ENCODE peak calls at places on chromosomes 4 and X, in seven cellular contexts. One of them, this sample, is unnamed.
A peak's percentile ranks its signal among the peaks of the same experiment; 100 is the strongest.

GRCh38 chr4:39526810-39527295 is 386 bp downstream of the UGDH start:
- DNase-seq in colonic mucosa: no peak
- DNase-seq in mesenchymal stem cell: no peak
- DNase-seq in hepatocyte: no peak
- DNase-seq in lower lobe of right lung: no peak
- DNase-seq in mesendoderm: no peak
- DNase-seq in A549: no peak
- DNase-seq in this sample: no peak

GRCh38 chrX:79933938-79934337 is 80.6 kb upstream of the TBX22 start:
- DNase-seq in colonic mucosa: no peak
- DNase-seq in mesenchymal stem cell: no peak
- DNase-seq in hepatocyte: no peak
- DNase-seq in lower lobe of right lung: no peak
- DNase-seq in mesendoderm: no peak
- DNase-seq in A549: no peak
- DNase-seq in this sample: no peak

GRCh38 chr4:38387348-38387747 is 276.7 kb upstream of the KLF3 start:
- DNase-seq in colonic mucosa: peak; percentile 78
- DNase-seq in mesenchymal stem cell: no peak
- DNase-seq in hepatocyte: peak; percentile 73
- DNase-seq in lower lobe of right lung: peak; percentile 80
- DNase-seq in mesendoderm: no peak
- DNase-seq in A549: no peak
- DNase-seq in this sample: no peak

GRCh38 chr4:47434931-47435330 is 28.6 kb downstream of the COMMD8 start:
- DNase-seq in colonic mucosa: no peak
- DNase-seq in mesenchymal stem cell: no peak
- DNase-seq in hepatocyte: no peak
- DNase-seq in lower lobe of right lung: no peak
- DNase-seq in mesendoderm: no peak
- DNase-seq in A549: no peak
- DNase-seq in this sample: no peak

GRCh38 chr4:13476915-13477314 is 7.2 kb downstream of the RAB28 start:
- DNase-seq in colonic mucosa: no peak
- DNase-seq in mesenchymal stem cell: peak; percentile 93
- DNase-seq in hepatocyte: peak; percentile 7
- DNase-seq in lower lobe of right lung: no peak
- DNase-seq in mesendoderm: no peak
- DNase-seq in A549: no peak
- DNase-seq in this sample: no peak

GRCh38 chr4:6423575-6423974 is 48.8 kb downstream of the PPP2R2C start:
- DNase-seq in colonic mucosa: no peak
- DNase-seq in mesenchymal stem cell: no peak
- DNase-seq in hepatocyte: no peak
- DNase-seq in lower lobe of right lung: no peak
- DNase-seq in mesendoderm: no peak
- DNase-seq in A549: no peak
- DNase-seq in this sample: no peak

GRCh38 chr4:17544205-17544604 is 29.2 kb downstream of the CLRN2 start:
- DNase-seq in colonic mucosa: no peak
- DNase-seq in mesenchymal stem cell: peak; percentile 42
- DNase-seq in hepatocyte: peak; percentile 31
- DNase-seq in lower lobe of right lung: no peak
- DNase-seq in mesendoderm: peak; percentile 89
- DNase-seq in A549: no peak
- DNase-seq in this sample: peak; percentile 75

GRCh38 chr4:99679204-99679603 is 21.6 kb upstream of the C4orf54 start:
- DNase-seq in colonic mucosa: no peak
- DNase-seq in mesenchymal stem cell: no peak
- DNase-seq in hepatocyte: peak; percentile 12
- DNase-seq in lower lobe of right lung: no peak
- DNase-seq in mesendoderm: no peak
- DNase-seq in A549: no peak
- DNase-seq in this sample: no peak

GRCh38 chrX:100928660-100929613 is at the start of gene XKRX:
- DNase-seq in colonic mucosa: peak; percentile 80
- DNase-seq in mesenchymal stem cell: no peak
- DNase-seq in hepatocyte: peak; percentile 66
- DNase-seq in lower lobe of right lung: peak; percentile 75
- DNase-seq in mesendoderm: peak; percentile 77
- DNase-seq in A549: peak; percentile 23
- DNase-seq in this sample: peak; percentile 91

GRCh38 chrX:97597954-97598353 is 714.2 kb downstream of the RPA4 start:
- DNase-seq in colonic mucosa: no peak
- DNase-seq in mesenchymal stem cell: no peak
- DNase-seq in hepatocyte: no peak
- DNase-seq in lower lobe of right lung: no peak
- DNase-seq in mesendoderm: peak; percentile 78
- DNase-seq in A549: no peak
- DNase-seq in this sample: peak; percentile 73

GRCh38 chr4:85565761-85566480 is 91.0 kb downstream of the ARHGAP24 start:
- DNase-seq in colonic mucosa: no peak
- DNase-seq in mesenchymal stem cell: peak; percentile 43
- DNase-seq in hepatocyte: no peak
- DNase-seq in lower lobe of right lung: no peak
- DNase-seq in mesendoderm: no peak
- DNase-seq in A549: no peak
- DNase-seq in this sample: no peak

GRCh38 chr4:88706574-88706973 is 8.9 kb upstream of the NAP1L5 start:
- DNase-seq in colonic mucosa: no peak
- DNase-seq in mesenchymal stem cell: peak; percentile 51
- DNase-seq in hepatocyte: peak; percentile 58
- DNase-seq in lower lobe of right lung: no peak
- DNase-seq in mesendoderm: peak; percentile 60
- DNase-seq in A549: peak; percentile 58
- DNase-seq in this sample: peak; percentile 62

GRCh38 chr4:39042365-39042764 is 10.2 kb upstream of the TMEM156 start:
- DNase-seq in colonic mucosa: no peak
- DNase-seq in mesenchymal stem cell: peak; percentile 66
- DNase-seq in hepatocyte: no peak
- DNase-seq in lower lobe of right lung: no peak
- DNase-seq in mesendoderm: no peak
- DNase-seq in A549: peak; percentile 10
- DNase-seq in this sample: no peak

GRCh38 chr4:140243345-140243753 is 89.4 kb upstream of the MAML3 start:
- DNase-seq in colonic mucosa: peak; percentile 78
- DNase-seq in mesenchymal stem cell: no peak
- DNase-seq in hepatocyte: peak; percentile 76
- DNase-seq in lower lobe of right lung: peak; percentile 47
- DNase-seq in mesendoderm: no peak
- DNase-seq in A549: no peak
- DNase-seq in this sample: no peak

GRCh38 chr4:27350161-27350560 is 489.5 kb downstream of the STIM2 start:
- DNase-seq in colonic mucosa: no peak
- DNase-seq in mesenchymal stem cell: peak; percentile 5
- DNase-seq in hepatocyte: no peak
- DNase-seq in lower lobe of right lung: no peak
- DNase-seq in mesendoderm: no peak
- DNase-seq in A549: no peak
- DNase-seq in this sample: no peak

GRCh38 chr4:123170843-123171242 is 225.8 kb upstream of the SPRY1 start:
- DNase-seq in colonic mucosa: no peak
- DNase-seq in mesenchymal stem cell: no peak
- DNase-seq in hepatocyte: no peak
- DNase-seq in lower lobe of right lung: no peak
- DNase-seq in mesendoderm: no peak
- DNase-seq in A549: no peak
- DNase-seq in this sample: no peak

DNA sequence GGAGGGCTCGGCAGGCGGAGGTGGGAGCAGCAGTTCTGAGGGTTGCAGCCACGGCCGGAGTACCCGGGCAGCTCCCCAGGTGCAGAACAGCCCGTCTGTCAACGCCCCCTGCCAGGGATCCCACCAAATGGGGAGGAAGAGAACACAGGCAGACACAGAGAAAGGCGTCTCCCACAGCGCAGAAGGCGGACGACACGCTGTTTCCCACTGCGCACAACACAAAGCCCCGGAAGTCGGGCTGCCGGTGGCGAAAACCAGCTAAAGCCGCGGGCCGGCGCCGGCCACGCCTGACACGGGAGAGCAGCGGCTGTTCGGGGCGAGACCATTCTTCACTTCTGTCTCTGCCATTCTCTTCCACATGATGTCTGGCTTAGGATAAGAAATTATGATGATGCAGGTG is 31.6 kb downstream of the CTBP1 start:
- DNase-seq in colonic mucosa: no peak
- DNase-seq in mesenchymal stem cell: no peak
- DNase-seq in hepatocyte: no peak
- DNase-seq in lower lobe of right lung: no peak
- DNase-seq in mesendoderm: no peak
- DNase-seq in A549: no peak
- DNase-seq in this sample: no peak
- H3K4me1 ChIP-seq in colonic mucosa: no peaks in the 10 kb centered on the region
- H3K4me1 ChIP-seq in mesenchymal stem cell: peaks cover 16% of the 10 kb centered on the region
- H3K4me1 ChIP-seq in hepatocyte: no peaks in the 10 kb centered on the region
- H3K4me1 ChIP-seq in lower lobe of right lung: peaks cover 46% of the 10 kb centered on the region
- H3K4me1 ChIP-seq in mesendoderm: no peaks in the 10 kb centered on the region
- H3K4me1 ChIP-seq in A549: no peaks in the 10 kb centered on the region
- H3K4me1 ChIP-seq in this sample: no peaks in the 10 kb centered on the region

GRCh38 chr4:152661649-152662048 is 18.1 kb downstream of the TMEM154 start:
- DNase-seq in colonic mucosa: no peak
- DNase-seq in mesenchymal stem cell: no peak
- DNase-seq in hepatocyte: no peak
- DNase-seq in lower lobe of right lung: no peak
- DNase-seq in mesendoderm: no peak
- DNase-seq in A549: no peak
- DNase-seq in this sample: no peak

GRCh38 chr4:152663203-152664066 is 16.4 kb downstream of the TMEM154 start:
- DNase-seq in colonic mucosa: no peak
- DNase-seq in mesenchymal stem cell: peak; percentile 65
- DNase-seq in hepatocyte: no peak
- DNase-seq in lower lobe of right lung: no peak
- DNase-seq in mesendoderm: no peak
- DNase-seq in A549: no peak
- DNase-seq in this sample: peak; percentile 42

GRCh38 chr4:152657657-152658056 is 22.1 kb downstream of the TMEM154 start:
- DNase-seq in colonic mucosa: no peak
- DNase-seq in mesenchymal stem cell: no peak
- DNase-seq in hepatocyte: no peak
- DNase-seq in lower lobe of right lung: no peak
- DNase-seq in mesendoderm: no peak
- DNase-seq in A549: no peak
- DNase-seq in this sample: no peak

GRCh38 chr4:152660526-152660925 is 19.3 kb downstream of the TMEM154 start:
- DNase-seq in colonic mucosa: no peak
- DNase-seq in mesenchymal stem cell: no peak
- DNase-seq in hepatocyte: no peak
- DNase-seq in lower lobe of right lung: no peak
- DNase-seq in mesendoderm: no peak
- DNase-seq in A549: no peak
- DNase-seq in this sample: peak; percentile 41

DNA sequence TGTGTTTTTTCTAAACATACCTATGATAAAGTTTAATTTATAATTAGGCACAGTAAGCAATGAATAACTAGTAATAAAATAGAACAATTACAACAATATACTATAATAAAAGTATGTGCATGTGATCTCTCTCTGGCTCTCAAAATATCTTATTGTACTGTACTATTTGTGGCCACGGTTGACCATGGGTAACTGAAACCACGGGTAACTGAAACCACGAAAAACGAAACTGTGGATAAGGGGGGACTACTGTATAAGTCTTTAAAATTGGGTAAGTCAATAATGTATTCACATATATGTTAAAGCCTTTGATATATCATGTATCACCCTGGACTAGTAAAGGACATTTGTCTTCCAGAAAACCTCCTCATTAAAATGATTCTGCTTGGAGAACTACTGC is 20.0 kb downstream of the TMEM154 start:
- DNase-seq in colonic mucosa: no peak
- DNase-seq in mesenchymal stem cell: no peak
- DNase-seq in hepatocyte: no peak
- DNase-seq in lower lobe of right lung: no peak
- DNase-seq in mesendoderm: no peak
- DNase-seq in A549: no peak
- DNase-seq in this sample: no peak
- H3K4me1 ChIP-seq in colonic mucosa: peaks cover 4% of the 10 kb centered on the region
- H3K4me1 ChIP-seq in mesenchymal stem cell: peaks cover 1% of the 10 kb centered on the region
- H3K4me1 ChIP-seq in hepatocyte: no peaks in the 10 kb centered on the region
- H3K4me1 ChIP-seq in lower lobe of right lung: peaks cover 10% of the 10 kb centered on the region
- H3K4me1 ChIP-seq in mesendoderm: peaks cover 7% of the 10 kb centered on the region
- H3K4me1 ChIP-seq in A549: no peaks in the 10 kb centered on the region
- H3K4me1 ChIP-seq in this sample: no peaks in the 10 kb centered on the region

GRCh38 chr4:70676554-70677090 is 10.3 kb upstream of the JCHAIN start:
- DNase-seq in colonic mucosa: no peak
- DNase-seq in mesenchymal stem cell: no peak
- DNase-seq in hepatocyte: no peak
- DNase-seq in lower lobe of right lung: no peak
- DNase-seq in mesendoderm: no peak
- DNase-seq in A549: no peak
- DNase-seq in this sample: no peak
- H3K4me1 ChIP-seq in colonic mucosa: no peaks in the 10 kb centered on the region
- H3K4me1 ChIP-seq in mesenchymal stem cell: peaks cover 1% of the 10 kb centered on the region
- H3K4me1 ChIP-seq in hepatocyte: no peaks in the 10 kb centered on the region
- H3K4me1 ChIP-seq in lower lobe of right lung: no peaks in the 10 kb centered on the region
- H3K4me1 ChIP-seq in mesendoderm: no peaks in the 10 kb centered on the region
- H3K4me1 ChIP-seq in A549: peaks cover 3% of the 10 kb centered on the region
- H3K4me1 ChIP-seq in this sample: no peaks in the 10 kb centered on the region

GRCh38 chr4:153344131-153345010 is at the start of gene MND1:
- DNase-seq in colonic mucosa: peak; percentile 90
- DNase-seq in mesenchymal stem cell: peak; percentile 73
- DNase-seq in hepatocyte: peak; percentile 91
- DNase-seq in lower lobe of right lung: peak; percentile 87
- DNase-seq in mesendoderm: peak; percentile 96
- DNase-seq in A549: peak; percentile 80
- DNase-seq in this sample: peak; percentile 97

GRCh38 chr4:153345011-153345981 is 808 bp downstream of the MND1 start:
- DNase-seq in colonic mucosa: peak; percentile 54
- DNase-seq in mesenchymal stem cell: peak; percentile 65
- DNase-seq in hepatocyte: peak; percentile 40
- DNase-seq in lower lobe of right lung: peak; percentile 53
- DNase-seq in mesendoderm: peak; percentile 86
- DNase-seq in A549: peak; percentile 57
- DNase-seq in this sample: peak; percentile 82

GRCh38 chr4:153337686-153338085 is 6.8 kb upstream of the MND1 start:
- DNase-seq in colonic mucosa: no peak
- DNase-seq in mesenchymal stem cell: no peak
- DNase-seq in hepatocyte: no peak
- DNase-seq in lower lobe of right lung: no peak
- DNase-seq in mesendoderm: no peak
- DNase-seq in A549: no peak
- DNase-seq in this sample: no peak

GRCh38 chr4:153342751-153343552 is 1.5 kb upstream of the MND1 start:
- DNase-seq in colonic mucosa: no peak
- DNase-seq in mesenchymal stem cell: no peak
- DNase-seq in hepatocyte: no peak
- DNase-seq in lower lobe of right lung: no peak
- DNase-seq in mesendoderm: no peak
- DNase-seq in A549: no peak
- DNase-seq in this sample: no peak

DNA sequence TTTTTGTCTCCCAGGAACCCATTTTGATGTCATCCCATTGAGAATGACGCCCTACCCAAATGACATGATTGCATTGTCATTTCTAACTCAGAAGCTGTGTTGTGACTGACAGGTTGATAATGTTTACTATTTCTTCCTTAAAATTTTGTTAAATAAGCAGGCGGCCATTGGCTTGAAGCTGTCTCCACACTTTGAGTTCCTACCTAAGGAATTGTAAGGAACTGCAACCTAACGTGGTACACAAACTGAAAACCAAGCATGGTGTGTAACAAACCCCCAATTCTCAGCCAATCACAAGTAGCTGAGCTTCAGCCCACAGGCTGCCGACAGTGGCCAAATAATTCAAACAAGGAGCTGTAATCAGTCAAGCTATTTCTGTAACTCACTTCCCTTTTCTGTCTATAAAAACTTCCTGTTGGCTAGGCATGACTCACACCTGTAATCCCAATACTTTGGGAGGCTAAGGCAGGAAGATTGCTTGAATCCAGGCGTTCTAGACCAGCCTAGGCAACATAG is 2.9 kb upstream of the MND1 start:
- DNase-seq in colonic mucosa: no peak
- DNase-seq in mesenchymal stem cell: peak; percentile 39
- DNase-seq in hepatocyte: peak; percentile 6
- DNase-seq in lower lobe of right lung: no peak
- DNase-seq in mesendoderm: peak; percentile 11
- DNase-seq in A549: peak; percentile 23
- DNase-seq in this sample: no peak
- H3K4me1 ChIP-seq in colonic mucosa: no peaks in the 10 kb centered on the region
- H3K4me1 ChIP-seq in mesenchymal stem cell: peaks cover 3% of the 10 kb centered on the region
- H3K4me1 ChIP-seq in hepatocyte: no peaks in the 10 kb centered on the region
- H3K4me1 ChIP-seq in lower lobe of right lung: peaks cover 14% of the 10 kb centered on the region
- H3K4me1 ChIP-seq in mesendoderm: peaks cover 3% of the 10 kb centered on the region
- H3K4me1 ChIP-seq in A549: peaks cover 17% of the 10 kb centered on the region
- H3K4me1 ChIP-seq in this sample: no peaks in the 10 kb centered on the region